ENCODE peak calls at places on chromosomes 11 and 22, in six cellular contexts. One of them, this sample, is unnamed.

GRCh38 chr22:42581762-42582716 is 28.3 kb downstream of the SERHL2 start:
- DNase-seq in transverse colon: peak; percentile 81
- DNase-seq in SK-N-SH: peak; percentile 87
- DNase-seq in tibial nerve: peak; percentile 72
- DNase-seq in CD4-positive, CD25-positive, alpha-beta regulatory T cell: peak; percentile 89
- DNase-seq in spleen: peak; percentile 94
- DNase-seq in this sample: peak; percentile 81

GRCh38 chr11:120546312-120547205 is 35.0 kb downstream of the GRIK4 start:
- DNase-seq in transverse colon: peak; percentile 24
- DNase-seq in SK-N-SH: no peak
- DNase-seq in tibial nerve: no peak
- DNase-seq in CD4-positive, CD25-positive, alpha-beta regulatory T cell: no peak
- DNase-seq in spleen: no peak
- DNase-seq in this sample: peak; percentile 73

GRCh38 chr11:112255075-112255739 is 5.5 kb downstream of the PLET1 start:
- DNase-seq in transverse colon: no peak
- DNase-seq in SK-N-SH: no peak
- DNase-seq in tibial nerve: no peak
- DNase-seq in CD4-positive, CD25-positive, alpha-beta regulatory T cell: no peak
- DNase-seq in spleen: no peak
- DNase-seq in this sample: no peak

GRCh38 chr11:87179621-87180020 is 141.9 kb downstream of the TMEM135 start:
- DNase-seq in transverse colon: no peak
- DNase-seq in SK-N-SH: no peak
- DNase-seq in tibial nerve: no peak
- DNase-seq in CD4-positive, CD25-positive, alpha-beta regulatory T cell: no peak
- DNase-seq in spleen: no peak
- DNase-seq in this sample: no peak

GRCh38 chr11:88345408-88345807 is 7.9 kb upstream of the CTSC start:
- DNase-seq in transverse colon: no peak
- DNase-seq in SK-N-SH: no peak
- DNase-seq in tibial nerve: no peak
- DNase-seq in CD4-positive, CD25-positive, alpha-beta regulatory T cell: no peak
- DNase-seq in spleen: no peak
- DNase-seq in this sample: no peak

GRCh38 chr11:69327741-69328191 is 33.8 kb downstream of the MYEOV start:
- DNase-seq in transverse colon: no peak
- DNase-seq in SK-N-SH: no peak
- DNase-seq in tibial nerve: no peak
- DNase-seq in CD4-positive, CD25-positive, alpha-beta regulatory T cell: no peak
- DNase-seq in spleen: no peak
- DNase-seq in this sample: no peak

GRCh38 chr11:111793863-111794262 is 27.7 kb upstream of the PPP2R1B start:
- DNase-seq in transverse colon: no peak
- DNase-seq in SK-N-SH: peak; percentile 75
- DNase-seq in tibial nerve: no peak
- DNase-seq in CD4-positive, CD25-positive, alpha-beta regulatory T cell: no peak
- DNase-seq in spleen: no peak
- DNase-seq in this sample: no peak

GRCh38 chr22:23789121-23789520 is 2.4 kb downstream of the SMARCB1 start:
- DNase-seq in transverse colon: no peak
- DNase-seq in SK-N-SH: no peak
- DNase-seq in tibial nerve: no peak
- DNase-seq in CD4-positive, CD25-positive, alpha-beta regulatory T cell: no peak
- DNase-seq in spleen: peak; percentile 14
- DNase-seq in this sample: no peak

GRCh38 chr22:37545703-37546435 is 14.4 kb upstream of the CDC42EP1 start:
- DNase-seq in transverse colon: peak; percentile 92
- DNase-seq in SK-N-SH: no peak
- DNase-seq in tibial nerve: peak; percentile 84
- DNase-seq in CD4-positive, CD25-positive, alpha-beta regulatory T cell: no peak
- DNase-seq in spleen: peak; percentile 84
- DNase-seq in this sample: peak; percentile 88

GRCh38 chr22:21861856-21862255 is 5.6 kb downstream of the MAPK1 start:
- DNase-seq in transverse colon: no peak
- DNase-seq in SK-N-SH: no peak
- DNase-seq in tibial nerve: no peak
- DNase-seq in CD4-positive, CD25-positive, alpha-beta regulatory T cell: no peak
- DNase-seq in spleen: no peak
- DNase-seq in this sample: no peak

GRCh38 chr11:78759067-78759466 is 184.4 kb upstream of the NARS2 start:
- DNase-seq in transverse colon: no peak
- DNase-seq in SK-N-SH: no peak
- DNase-seq in tibial nerve: no peak
- DNase-seq in CD4-positive, CD25-positive, alpha-beta regulatory T cell: no peak
- DNase-seq in spleen: no peak
- DNase-seq in this sample: no peak

GRCh38 chr11:130601141-130601540 is 152.7 kb downstream of the ADAMTS15 start:
- DNase-seq in transverse colon: peak; percentile 63
- DNase-seq in SK-N-SH: no peak
- DNase-seq in tibial nerve: peak; percentile 77
- DNase-seq in CD4-positive, CD25-positive, alpha-beta regulatory T cell: no peak
- DNase-seq in spleen: no peak
- DNase-seq in this sample: no peak

GRCh38 chr11:12287009-12287373 is 90.4 kb upstream of the PARVA start:
- DNase-seq in transverse colon: peak; percentile 35
- DNase-seq in SK-N-SH: peak; percentile 7
- DNase-seq in tibial nerve: peak; percentile 48
- DNase-seq in CD4-positive, CD25-positive, alpha-beta regulatory T cell: no peak
- DNase-seq in spleen: no peak
- DNase-seq in this sample: peak; percentile 32

GRCh38 chr11:528815-529728 is 6.3 kb downstream of the HRAS start:
- DNase-seq in transverse colon: no peak
- DNase-seq in SK-N-SH: no peak
- DNase-seq in tibial nerve: no peak
- DNase-seq in CD4-positive, CD25-positive, alpha-beta regulatory T cell: no peak
- DNase-seq in spleen: no peak
- DNase-seq in this sample: no peak

GRCh38 chr11:107756553-107756952 is 44.7 kb upstream of the SLN start:
- DNase-seq in transverse colon: no peak
- DNase-seq in SK-N-SH: no peak
- DNase-seq in tibial nerve: no peak
- DNase-seq in CD4-positive, CD25-positive, alpha-beta regulatory T cell: no peak
- DNase-seq in spleen: no peak
- DNase-seq in this sample: no peak

GRCh38 chr11:105732611-105733010 is 122.7 kb downstream of the GRIA4 start:
- DNase-seq in transverse colon: no peak
- DNase-seq in SK-N-SH: no peak
- DNase-seq in tibial nerve: no peak
- DNase-seq in CD4-positive, CD25-positive, alpha-beta regulatory T cell: no peak
- DNase-seq in spleen: no peak
- DNase-seq in this sample: no peak

GRCh38 chr11:35063453-35063852 is 75.5 kb upstream of the CD44 start:
- DNase-seq in transverse colon: no peak
- DNase-seq in SK-N-SH: no peak
- DNase-seq in tibial nerve: no peak
- DNase-seq in CD4-positive, CD25-positive, alpha-beta regulatory T cell: no peak
- DNase-seq in spleen: no peak
- DNase-seq in this sample: no peak

GRCh38 chr22:41535244-41535643 is 9.0 kb downstream of the POLR3H start:
- DNase-seq in transverse colon: no peak
- DNase-seq in SK-N-SH: peak; percentile 30
- DNase-seq in tibial nerve: no peak
- DNase-seq in CD4-positive, CD25-positive, alpha-beta regulatory T cell: no peak
- DNase-seq in spleen: no peak
- DNase-seq in this sample: no peak
- H3K36me3 ChIP-seq in transverse colon: no peaks in the 10 kb centered on the region
- H3K36me3 ChIP-seq in SK-N-SH: peaks cover 9% of the 10 kb centered on the region
- H3K36me3 ChIP-seq in tibial nerve: peaks cover 77% of the 10 kb centered on the region
- H3K36me3 ChIP-seq in CD4-positive, CD25-positive, alpha-beta regulatory T cell: peaks cover 19% of the 10 kb centered on the region
- H3K36me3 ChIP-seq in spleen: no peaks in the 10 kb centered on the region
- H3K36me3 ChIP-seq in this sample: no peaks in the 10 kb centered on the region

GRCh38 chr11:65436412-65437032 is 13.9 kb downstream of the NEAT1 start:
- DNase-seq in transverse colon: peak; percentile 19
- DNase-seq in SK-N-SH: no peak
- DNase-seq in tibial nerve: no peak
- DNase-seq in CD4-positive, CD25-positive, alpha-beta regulatory T cell: peak; percentile 21
- DNase-seq in spleen: no peak
- DNase-seq in this sample: no peak
- H3K4me3 ChIP-seq in transverse colon: no peak overlapping the region
- H3K4me3 ChIP-seq in SK-N-SH: peak overlapping the region; percentile 77
- H3K4me3 ChIP-seq in tibial nerve: no peak overlapping the region
- H3K4me3 ChIP-seq in CD4-positive, CD25-positive, alpha-beta regulatory T cell: no peak overlapping the region
- H3K4me3 ChIP-seq in spleen: no peak overlapping the region
- H3K4me3 ChIP-seq in this sample: no peak overlapping the region

GRCh38 chr11:121611242-121611641 is 158.5 kb upstream of the SORL1-AS1 start:
- DNase-seq in transverse colon: no peak
- DNase-seq in SK-N-SH: no peak
- DNase-seq in tibial nerve: no peak
- DNase-seq in CD4-positive, CD25-positive, alpha-beta regulatory T cell: no peak
- DNase-seq in spleen: no peak
- DNase-seq in this sample: no peak
- H3K36me3 ChIP-seq in transverse colon: peaks cover 38% of the 10 kb centered on the region
- H3K36me3 ChIP-seq in SK-N-SH: peaks cover 8% of the 10 kb centered on the region
- H3K36me3 ChIP-seq in tibial nerve: peaks cover 7% of the 10 kb centered on the region
- H3K36me3 ChIP-seq in CD4-positive, CD25-positive, alpha-beta regulatory T cell: peaks cover 100% of the 10 kb centered on the region
- H3K36me3 ChIP-seq in spleen: peaks cover 6% of the 10 kb centered on the region
- H3K36me3 ChIP-seq in this sample: no peaks in the 10 kb centered on the region

GRCh38 chr11:109423114-109423859 is 1.3 kb downstream of the C11orf87 start:
- DNase-seq in transverse colon: no peak
- DNase-seq in SK-N-SH: peak; percentile 70
- DNase-seq in tibial nerve: no peak
- DNase-seq in CD4-positive, CD25-positive, alpha-beta regulatory T cell: no peak
- DNase-seq in spleen: no peak
- DNase-seq in this sample: no peak
- H3K4me3 ChIP-seq in transverse colon: no peak overlapping the region
- H3K4me3 ChIP-seq in SK-N-SH: peak overlapping the region; percentile 49
- H3K4me3 ChIP-seq in tibial nerve: no peak overlapping the region
- H3K4me3 ChIP-seq in CD4-positive, CD25-positive, alpha-beta regulatory T cell: no peak overlapping the region
- H3K4me3 ChIP-seq in spleen: peak overlapping the region; percentile 6
- H3K4me3 ChIP-seq in this sample: no peak overlapping the region

GRCh38 chr11:124122123-124122522 is 6.9 kb downstream of the VWA5A start:
- DNase-seq in transverse colon: no peak
- DNase-seq in SK-N-SH: no peak
- DNase-seq in tibial nerve: no peak
- DNase-seq in CD4-positive, CD25-positive, alpha-beta regulatory T cell: no peak
- DNase-seq in spleen: no peak
- DNase-seq in this sample: no peak
- H3K36me3 ChIP-seq in transverse colon: peaks cover 55% of the 10 kb centered on the region
- H3K36me3 ChIP-seq in SK-N-SH: peaks cover 22% of the 10 kb centered on the region
- H3K36me3 ChIP-seq in tibial nerve: peaks cover 97% of the 10 kb centered on the region
- H3K36me3 ChIP-seq in CD4-positive, CD25-positive, alpha-beta regulatory T cell: peaks cover 60% of the 10 kb centered on the region
- H3K36me3 ChIP-seq in spleen: no peaks in the 10 kb centered on the region
- H3K36me3 ChIP-seq in this sample: no peaks in the 10 kb centered on the region

GRCh38 chr22:46502776-46503175 is 34.6 kb downstream of the CELSR1 start:
- DNase-seq in transverse colon: no peak
- DNase-seq in SK-N-SH: peak; percentile 11
- DNase-seq in tibial nerve: no peak
- DNase-seq in CD4-positive, CD25-positive, alpha-beta regulatory T cell: no peak
- DNase-seq in spleen: no peak
- DNase-seq in this sample: no peak

GRCh38 chr22:46499798-46500174 is 37.6 kb downstream of the CELSR1 start:
- DNase-seq in transverse colon: no peak
- DNase-seq in SK-N-SH: no peak
- DNase-seq in tibial nerve: no peak
- DNase-seq in CD4-positive, CD25-positive, alpha-beta regulatory T cell: no peak
- DNase-seq in spleen: no peak
- DNase-seq in this sample: no peak

GRCh38 chr22:46501701-46502100 is 35.7 kb downstream of the CELSR1 start:
- DNase-seq in transverse colon: no peak
- DNase-seq in SK-N-SH: no peak
- DNase-seq in tibial nerve: no peak
- DNase-seq in CD4-positive, CD25-positive, alpha-beta regulatory T cell: no peak
- DNase-seq in spleen: no peak
- DNase-seq in this sample: no peak

GRCh38 chr22:46502346-46502745 is 35.1 kb downstream of the CELSR1 start:
- DNase-seq in transverse colon: no peak
- DNase-seq in SK-N-SH: no peak
- DNase-seq in tibial nerve: no peak
- DNase-seq in CD4-positive, CD25-positive, alpha-beta regulatory T cell: no peak
- DNase-seq in spleen: no peak
- DNase-seq in this sample: no peak

GRCh38 chr22:46500201-46500600 is 37.2 kb downstream of the CELSR1 start:
- DNase-seq in transverse colon: no peak
- DNase-seq in SK-N-SH: no peak
- DNase-seq in tibial nerve: no peak
- DNase-seq in CD4-positive, CD25-positive, alpha-beta regulatory T cell: no peak
- DNase-seq in spleen: no peak
- DNase-seq in this sample: no peak
- H3K4me3 ChIP-seq in transverse colon: no peak overlapping the region
- H3K4me3 ChIP-seq in SK-N-SH: no peak overlapping the region
- H3K4me3 ChIP-seq in tibial nerve: no peak overlapping the region
- H3K4me3 ChIP-seq in CD4-positive, CD25-positive, alpha-beta regulatory T cell: no peak overlapping the region
- H3K4me3 ChIP-seq in spleen: no peak overlapping the region
- H3K4me3 ChIP-seq in this sample: no peak overlapping the region

This sample was measured in lung.